ENCODE peak calls at places on chromosome 12, in four cellular contexts. F is activated CD4-positive, alpha-beta T cell treated with anti-CD3 and anti-CD28 coated beads for 24 hours; D is fibroblast of lung; N is Daoy. O is an unnamed sample.

GRCh38 chr12:118346895-118347294 is 25.8 kb downstream of the TAOK3 start:
- DNase-seq in F (no peak), D (no peak), N (no peak), O (no peak)

GRCh38 chr12:4423528-4424195 is 22.0 kb downstream of the FGF6 start:
- DNase-seq in F (no peak), D (no peak), N (no peak), O (no peak)

GRCh38 chr12:71032933-71033332 is 112.4 kb upstream of the PTPRR start:
- DNase-seq in F (no peak), D (no peak), N (no peak), O (no peak)

GRCh38 chr12:64990991-64991570 is 130.0 kb downstream of the WIF1 start:
- DNase-seq in F (no peak), D (no peak), N (no peak), O (peak; percentile 39)

GRCh38 chr12:79614730-79615129 is 76.0 kb downstream of the PAWR start:
- DNase-seq in F (no peak), D (peak; percentile 31), N (no peak), O (no peak)

GRCh38 chr12:1645819-1646218 is 16.8 kb downstream of the WNT5B start:
- DNase-seq in F (no peak), D (no peak), N (no peak), O (no peak)

GRCh38 chr12:127169321-127170270 is 1097.4 kb upstream of the TMEM132C start:
- DNase-seq in F (no peak), D (peak; percentile 81), N (peak; percentile 55), O (no peak)

GRCh38 chr12:31370645-31371620 is 45.0 kb upstream of the SINHCAF start:
- DNase-seq in F (no peak), D (no peak), N (no peak), O (no peak)